ENCODE peak calls at places on chromosome 15, in seven cellular contexts. One of them, this sample, is unnamed.

GRCh38 chr15:96130734-96131133 is 199.8 kb upstream of the NR2F2 start:
- DNase-seq in non-pigmented ciliary epithelial cell: no peak
- DNase-seq in AG08395: no peak
- DNase-seq in HAP-1: no peak
- DNase-seq in pancreas: no peak
- DNase-seq in tibial artery: no peak
- DNase-seq in ovary: no peak
- DNase-seq in this sample: no peak

GRCh38 chr15:34514251-34514760 is 69.1 kb downstream of the GOLGA8B start:
- DNase-seq in non-pigmented ciliary epithelial cell: no peak
- DNase-seq in ovary: peak
- DNase-seq in AG08395: peak
- DNase-seq in tibial artery: no peak
- DNase-seq in HAP-1: peak
- DNase-seq in pancreas: peak
- DNase-seq in this sample: no peak

GRCh38 chr15:86139828-86140227 is 60.2 kb downstream of the AGBL1 start:
- DNase-seq in ovary: no peak
- DNase-seq in non-pigmented ciliary epithelial cell: no peak
- DNase-seq in HAP-1: peak
- DNase-seq in pancreas: no peak
- DNase-seq in tibial artery: no peak
- DNase-seq in AG08395: no peak
- DNase-seq in this sample: no peak

GRCh38 chr15:73225358-73226015 is 143.3 kb downstream of the HCN4 start:
- DNase-seq in pancreas: no peak
- DNase-seq in tibial artery: no peak
- DNase-seq in non-pigmented ciliary epithelial cell: no peak
- DNase-seq in HAP-1: no peak
- DNase-seq in ovary: no peak
- DNase-seq in AG08395: no peak
- DNase-seq in this sample: no peak

GRCh38 chr15:70741107-70741511 is 22.2 kb downstream of the UACA start:
- DNase-seq in non-pigmented ciliary epithelial cell: peak
- DNase-seq in ovary: peak
- DNase-seq in HAP-1: no peak
- DNase-seq in pancreas: no peak
- DNase-seq in tibial artery: peak
- DNase-seq in AG08395: peak
- DNase-seq in this sample: peak

GRCh38 chr15:45732544-45733130 is 97.8 kb downstream of the SQOR start:
- DNase-seq in ovary: no peak
- DNase-seq in non-pigmented ciliary epithelial cell: no peak
- DNase-seq in HAP-1: no peak
- DNase-seq in AG08395: peak
- DNase-seq in tibial artery: no peak
- DNase-seq in pancreas: no peak
- DNase-seq in this sample: no peak

GRCh38 chr15:49604625-49605409 is 15.8 kb downstream of the FAM227B start:
- DNase-seq in pancreas: no peak
- DNase-seq in non-pigmented ciliary epithelial cell: no peak
- DNase-seq in ovary: no peak
- DNase-seq in AG08395: no peak
- DNase-seq in HAP-1: no peak
- DNase-seq in tibial artery: no peak
- DNase-seq in this sample: no peak

GRCh38 chr15:79849789-79850188 is 47.0 kb downstream of the MTHFS start:
- DNase-seq in tibial artery: no peak
- DNase-seq in AG08395: peak
- DNase-seq in ovary: no peak
- DNase-seq in non-pigmented ciliary epithelial cell: no peak
- DNase-seq in HAP-1: no peak
- DNase-seq in pancreas: no peak
- DNase-seq in this sample: no peak

GRCh38 chr15:89825264-89825940 is 10.8 kb upstream of the ANPEP start:
- DNase-seq in tibial artery: no peak
- DNase-seq in ovary: no peak
- DNase-seq in non-pigmented ciliary epithelial cell: no peak
- DNase-seq in HAP-1: no peak
- DNase-seq in AG08395: no peak
- DNase-seq in pancreas: no peak
- DNase-seq in this sample: peak

GRCh38 chr15:44009056-44009455 is 182.3 kb downstream of the WDR76 start:
- DNase-seq in AG08395: peak
- DNase-seq in tibial artery: no peak
- DNase-seq in non-pigmented ciliary epithelial cell: no peak
- DNase-seq in pancreas: no peak
- DNase-seq in HAP-1: no peak
- DNase-seq in ovary: no peak
- DNase-seq in this sample: no peak

GRCh38 chr15:43775411-43775965 is 1.3 kb downstream of the ELL3 start:
- DNase-seq in AG08395: peak
- DNase-seq in non-pigmented ciliary epithelial cell: no peak
- DNase-seq in ovary: peak
- DNase-seq in HAP-1: peak
- DNase-seq in tibial artery: no peak
- DNase-seq in pancreas: no peak
- DNase-seq in this sample: no peak

GRCh38 chr15:48858401-48858800 is 19.5 kb upstream of the EID1 start:
- DNase-seq in pancreas: no peak
- DNase-seq in tibial artery: no peak
- DNase-seq in AG08395: no peak
- DNase-seq in HAP-1: no peak
- DNase-seq in non-pigmented ciliary epithelial cell: no peak
- DNase-seq in ovary: no peak
- DNase-seq in this sample: no peak

GRCh38 chr15:58528197-58528870 is 96.5 kb downstream of the LIPC start:
- DNase-seq in ovary: no peak
- DNase-seq in tibial artery: peak
- DNase-seq in non-pigmented ciliary epithelial cell: no peak
- DNase-seq in pancreas: no peak
- DNase-seq in HAP-1: no peak
- DNase-seq in AG08395: peak
- DNase-seq in this sample: no peak

GRCh38 chr15:17026633-17027032 is 3515.0 kb downstream of the GOLGA6L6 start:
- DNase-seq in ovary: no peak
- DNase-seq in pancreas: no peak
- DNase-seq in tibial artery: no peak
- DNase-seq in non-pigmented ciliary epithelial cell: no peak
- DNase-seq in HAP-1: no peak
- DNase-seq in AG08395: no peak
- DNase-seq in this sample: no peak

GRCh38 chr15:39506146-39506545 is 74.7 kb upstream of the THBS1 start:
- DNase-seq in HAP-1: no peak
- DNase-seq in pancreas: no peak
- DNase-seq in tibial artery: no peak
- DNase-seq in non-pigmented ciliary epithelial cell: peak
- DNase-seq in ovary: no peak
- DNase-seq in AG08395: no peak
- DNase-seq in this sample: no peak

GRCh38 chr15:92625297-92625980 is 30.1 kb downstream of the FAM174B start:
- DNase-seq in tibial artery: no peak
- DNase-seq in HAP-1: no peak
- DNase-seq in pancreas: no peak
- DNase-seq in ovary: no peak
- DNase-seq in AG08395: peak
- DNase-seq in non-pigmented ciliary epithelial cell: peak
- DNase-seq in this sample: no peak

GRCh38 chr15:33581032-33581431 is 270.3 kb downstream of the RYR3 start:
- DNase-seq in pancreas: no peak
- DNase-seq in AG08395: no peak
- DNase-seq in tibial artery: no peak
- DNase-seq in HAP-1: no peak
- DNase-seq in ovary: peak
- DNase-seq in non-pigmented ciliary epithelial cell: no peak
- DNase-seq in this sample: no peak

GRCh38 chr15:70597056-70597603 is 166.2 kb downstream of the UACA start:
- DNase-seq in HAP-1: no peak
- DNase-seq in pancreas: no peak
- DNase-seq in ovary: no peak
- DNase-seq in AG08395: no peak
- DNase-seq in tibial artery: no peak
- DNase-seq in non-pigmented ciliary epithelial cell: no peak
- DNase-seq in this sample: no peak

GRCh38 chr15:42071717-42072116 is 22.6 kb downstream of the PLA2G4D start:
- DNase-seq in HAP-1: no peak
- DNase-seq in tibial artery: no peak
- DNase-seq in AG08395: no peak
- DNase-seq in pancreas: no peak
- DNase-seq in non-pigmented ciliary epithelial cell: no peak
- DNase-seq in ovary: no peak
- DNase-seq in this sample: no peak

GRCh38 chr15:74011610-74012009 is 17.1 kb downstream of the PML start:
- DNase-seq in AG08395: peak
- DNase-seq in tibial artery: no peak
- DNase-seq in non-pigmented ciliary epithelial cell: no peak
- DNase-seq in HAP-1: no peak
- DNase-seq in pancreas: no peak
- DNase-seq in ovary: peak
- DNase-seq in this sample: no peak

GRCh38 chr15:51816615-51817014 is 12.8 kb upstream of the TMOD3 start:
- DNase-seq in pancreas: no peak
- DNase-seq in HAP-1: no peak
- DNase-seq in tibial artery: no peak
- DNase-seq in non-pigmented ciliary epithelial cell: no peak
- DNase-seq in AG08395: no peak
- DNase-seq in ovary: no peak
- DNase-seq in this sample: no peak

This sample was measured in CD14-positive monocyte.